ENCODE peak calls at places on chromosome 20, in seven cellular contexts. S is IMR-90, J is fibroblast of lung, Q is smooth muscle cell of the brain vasculature, X is breast epithelium, I is ureter, F is fibroblast of the aortic adventitia. E is an unnamed sample.
A peak's percentile ranks its signal among the peaks of the same experiment; 100 is the strongest.

GRCh38 chr20:10795286-10796026 is 121.7 kb upstream of the JAG1 start:
- DNase-seq in S (no peak), J (no peak), Q (no peak), X (no peak), I (no peak), F (no peak), E (no peak)

GRCh38 chr20:5127204-5127858 is 523 bp downstream of the CDS2 start:
- DNase-seq in S (peak; percentile 56), J (peak; percentile 39), Q (no peak), X (peak; percentile 55), I (peak; percentile 69), F (peak; percentile 32), E (peak; percentile 75)

GRCh38 chr20:50215917-50216316 is 25.3 kb downstream of the CEBPB start:
- DNase-seq in S (no peak), J (no peak), Q (no peak), X (no peak), I (peak; percentile 70), F (no peak), E (no peak)

GRCh38 chr20:47500554-47500953 is 1.1 kb upstream of the NCOA3 start:
- DNase-seq in S (no peak), J (no peak), Q (no peak), X (no peak), I (no peak), F (no peak), E (no peak)

GRCh38 chr20:42041000-42041565 is 422.9 kb upstream of the CHD6 start:
- DNase-seq in S (no peak), J (no peak), Q (no peak), X (no peak), I (no peak), F (no peak), E (no peak)

GRCh38 chr20:48718914-48719578 is 108.8 kb downstream of the PREX1 start:
- DNase-seq in S (no peak), J (no peak), Q (no peak), X (no peak), I (no peak), F (no peak), E (no peak)

GRCh38 chr20:33349493-33349892 is 51.8 kb downstream of the CDK5RAP1 start:
- DNase-seq in S (no peak), J (no peak), Q (no peak), X (no peak), I (no peak), F (no peak), E (no peak)

GRCh38 chr20:23596856-23597255 is 8.9 kb downstream of the CST9 start:
- DNase-seq in S (no peak), J (no peak), Q (no peak), X (no peak), I (no peak), F (peak; percentile 12), E (no peak)

GRCh38 chr20:57648878-57649616 is 28.8 kb upstream of the ZBP1 start:
- DNase-seq in S (no peak), J (no peak), Q (no peak), X (no peak), I (no peak), F (no peak), E (no peak)

GRCh38 chr20:52484438-52484837 is 292.9 kb upstream of the ZFP64 start:
- DNase-seq in S (peak; percentile 78), J (no peak), Q (no peak), X (no peak), I (no peak), F (no peak), E (no peak)

GRCh38 chr20:44526129-44526528 is 4.3 kb upstream of the SERINC3 start:
- DNase-seq in S (peak; percentile 52), J (no peak), Q (no peak), X (no peak), I (no peak), F (peak; percentile 56), E (peak; percentile 59)

GRCh38 chr20:56359212-56360132 is 698 bp downstream of the FAM210B start:
- DNase-seq in S (peak; percentile 73), J (peak; percentile 73), Q (no peak), X (peak; percentile 58), I (peak; percentile 64), F (peak; percentile 72), E (peak; percentile 77)

GRCh38 chr20:57476073-57476526 is 48.8 kb downstream of the CTCFL start:
- DNase-seq in S (no peak), J (no peak), Q (no peak), X (no peak), I (no peak), F (no peak), E (peak; percentile 93)

GRCh38 chr20:58213112-58213511 is 15.3 kb downstream of the ANKRD60 start:
- DNase-seq in S (no peak), J (no peak), Q (no peak), X (no peak), I (no peak), F (no peak), E (peak; percentile 24)

GRCh38 chr20:48912065-48912464 is 9.4 kb upstream of the ARFGEF2 start:
- DNase-seq in S (no peak), J (no peak), Q (no peak), X (no peak), I (no peak), F (no peak), E (no peak)

GRCh38 chr20:44390280-44390679 is 34.8 kb downstream of the HNF4A start:
- DNase-seq in S (no peak), J (no peak), Q (no peak), X (no peak), I (no peak), F (no peak), E (no peak)

GRCh38 chr20:16485406-16485805 is 87.8 kb downstream of the KIF16B start:
- DNase-seq in S (peak; percentile 30), J (peak; percentile 31), Q (no peak), X (no peak), I (no peak), F (no peak), E (no peak)

GRCh38 chr20:57264151-57264792 is 2.2 kb downstream of the BMP7 start:
- DNase-seq in S (no peak), J (no peak), Q (no peak), X (no peak), I (no peak), F (no peak), E (no peak)

GRCh38 chr20:21360686-21361085 is 36.6 kb downstream of the NKX2-4 start:
- DNase-seq in S (peak; percentile 40), J (peak; percentile 40), Q (no peak), X (no peak), I (no peak), F (peak; percentile 15), E (peak; percentile 24)

GRCh38 chr20:1806456-1806855 is 88.8 kb upstream of the SIRPA start:
- DNase-seq in S (no peak), J (no peak), Q (no peak), X (no peak), I (no peak), F (no peak), E (no peak)

GRCh38 chr20:15911557-15911956 is 661.7 kb downstream of the KIF16B start:
- DNase-seq in S (no peak), J (no peak), Q (no peak), X (no peak), I (no peak), F (no peak), E (peak; percentile 17)

GRCh38 chr20:63957690-63958441 is 1.6 kb upstream of the UCKL1 start:
- DNase-seq in S (peak; percentile 23), J (no peak), Q (no peak), X (no peak), I (no peak), F (no peak), E (no peak)

GRCh38 chr20:45500022-45500421 is 15.4 kb downstream of the SPINT3 start:
- DNase-seq in S (no peak), J (no peak), Q (no peak), X (no peak), I (no peak), F (no peak), E (no peak)

GRCh38 chr20:8326196-8326595 is 194.1 kb downstream of the PLCB1 start:
- DNase-seq in S (no peak), J (no peak), Q (no peak), X (no peak), I (no peak), F (no peak), E (no peak)

GRCh38 chr20:39049148-39049547 is 87.0 kb downstream of the DHX35 start:
- DNase-seq in S (no peak), J (no peak), Q (no peak), X (no peak), I (no peak), F (no peak), E (no peak)

GRCh38 chr20:45953672-45954071 is 18.3 kb downstream of the ZNF335 start:
- DNase-seq in S (no peak), J (no peak), Q (no peak), X (no peak), I (no peak), F (no peak), E (no peak)

GRCh38 chr20:35702051-35702823 is 3.0 kb downstream of the ROMO1 start:
- DNase-seq in S (peak; percentile 79), J (peak; percentile 56), Q (no peak), X (no peak), I (peak; percentile 17), F (peak; percentile 39), E (no peak)

GRCh38 chr20:62910777-62911497 is 15.4 kb downstream of the DIDO1 start:
- DNase-seq in S (no peak), J (no peak), Q (no peak), X (no peak), I (no peak), F (no peak), E (no peak)

GRCh38 chr20:61847986-61848385 is 217.7 kb downstream of the TAF4 start:
- DNase-seq in S (no peak), J (no peak), Q (no peak), X (no peak), I (no peak), F (no peak), E (no peak)

GRCh38 chr20:34927736-34928135 is 27.9 kb downstream of the GSS start:
- DNase-seq in S (peak; percentile 23), J (no peak), Q (no peak), X (no peak), I (no peak), F (no peak), E (no peak)

GRCh38 chr20:51688600-51688999 is 79.6 kb downstream of the ATP9A start:
- DNase-seq in S (no peak), J (no peak), Q (no peak), X (no peak), I (no peak), F (no peak), E (no peak)

GRCh38 chr20:63648190-63648589 is 5.0 kb downstream of the STMN3 start:
- DNase-seq in S (no peak), J (no peak), Q (no peak), X (no peak), I (no peak), F (no peak), E (no peak)

GRCh38 chr20:49452011-49452482 is 30.4 kb downstream of the KCNB1 start:
- DNase-seq in S (no peak), J (no peak), Q (no peak), X (no peak), I (no peak), F (peak; percentile 76), E (peak; percentile 74)

GRCh38 chr20:23301436-23302050 is 49.0 kb upstream of the NXT1 start:
- DNase-seq in S (no peak), J (no peak), Q (no peak), X (peak; percentile 28), I (no peak), F (no peak), E (no peak)

E was measured in dermis blood vessel endothelial cell.